ENCODE peak calls at places on chromosomes 7 and 10, in four cellular contexts. U is NCI-H446 treated with DMSO at 0.1 percent for 48 hours; I is AG08396; W is stimulated activated CD4-positive, alpha-beta T cell treated with anti-CD3 and anti-CD28 coated beads, TNF-alpha, amount 100 ng/mL, for 1 hour. C is an unnamed sample.

GRCh38 chr10:74748632-74749031 is 77.8 kb upstream of the KAT6B start:
- DNase-seq in W (no peak), U (no peak), I (no peak), C (no peak)

GRCh38 chr7:74561898-74562613 is 95.5 kb upstream of the GTF2I start:
- DNase-seq in W (no peak), I (no peak), U (no peak), C (no peak)

GRCh38 chr7:27173412-27174076 is 576 bp downstream of the HOXA10 start:
- DNase-seq in U (no peak), W (no peak), I (no peak), C (no peak)

GRCh38 chr7:130144632-130145171 is 60.5 kb downstream of the TMEM209 start:
- DNase-seq in W (no peak), U (no peak), I (peak), C (no peak)

GRCh38 chr10:5546891-5547683 is 22.3 kb downstream of the CALML3 start:
- DNase-seq in W (no peak), U (no peak), I (no peak), C (no peak)

GRCh38 chr7:84712326-84712725 is 474.5 kb downstream of the SEMA3D start:
- DNase-seq in W (no peak), I (no peak), U (no peak), C (no peak)

GRCh38 chr7:63925626-63926460 is 72.8 kb upstream of the ZNF722 start:
- DNase-seq in W (peak), U (no peak), I (peak), C (no peak)

GRCh38 chr7:74502216-74502891 is 48.6 kb downstream of the GTF2IRD1 start:
- DNase-seq in I (no peak), U (peak), W (no peak), C (peak)

GRCh38 chr10:97442277-97442676 is 3.5 kb downstream of the EXOSC1 start:
- DNase-seq in W (no peak), U (no peak), I (no peak), C (no peak)

GRCh38 chr7:88230646-88231045 is 10.8 kb upstream of the SRI start:
- DNase-seq in W (no peak), U (no peak), I (no peak), C (no peak)

GRCh38 chr10:113960617-113961260 is 82.9 kb upstream of the ADRB1 start:
- DNase-seq in U (no peak), I (no peak), W (no peak), C (no peak)

GRCh38 chr10:14129770-14130169 is 201.0 kb downstream of the FRMD4A start:
- DNase-seq in I (no peak), W (no peak), U (no peak), C (no peak)

GRCh38 chr7:144812379-144813283 is 23.2 kb downstream of the TPK1 start:
- DNase-seq in U (no peak), I (no peak), W (no peak), C (no peak)

GRCh38 chr7:16762177-16762576 is 8.6 kb downstream of the TSPAN13 start:
- DNase-seq in W (no peak), U (no peak), I (no peak), C (no peak)

GRCh38 chr10:100744980-100745881 is at the start of gene PAX2:
- DNase-seq in U (no peak), W (no peak), I (peak), C (no peak)

GRCh38 chr7:88522771-88523316 is 216.2 kb upstream of the STEAP4 start:
- DNase-seq in I (no peak), W (no peak), U (no peak), C (no peak)

GRCh38 chr7:1457949-1458675 is 1.2 kb downstream of the MICALL2 start:
- DNase-seq in W (no peak), I (peak), U (peak), C (no peak)

GRCh38 chr7:155357573-155358041 is 59.9 kb downstream of the INSIG1 start:
- DNase-seq in U (no peak), W (no peak), I (peak), C (no peak)

GRCh38 chr10:52450743-52451142 is 136.7 kb downstream of the DKK1 start:
- DNase-seq in W (no peak), I (no peak), U (no peak), C (no peak)

GRCh38 chr7:128833148-128833938 is 3.1 kb downstream of the FLNC start:
- DNase-seq in W (no peak), I (peak), U (peak), C (peak)

GRCh38 chr10:74415440-74415839 is 264.4 kb downstream of the ADK start:
- DNase-seq in I (no peak), U (no peak), W (no peak), C (no peak)

GRCh38 chr10:127834791-127835190 is 58.0 kb downstream of the CLRN3 start:
- DNase-seq in U (no peak), I (no peak), W (no peak), C (no peak)

GRCh38 chr7:85765698-85766298 is 578.9 kb upstream of the SEMA3D start:
- DNase-seq in I (no peak), U (no peak), W (no peak), C (no peak)

GRCh38 chr7:118429141-118429540 is 204.6 kb downstream of the ANKRD7 start:
- DNase-seq in W (no peak), U (no peak), I (no peak), C (no peak)

GRCh38 chr7:88686468-88687229 is 72.9 kb upstream of the ZNF804B start:
- DNase-seq in I (no peak), U (no peak), W (no peak), C (no peak)